ENCODE peak calls at places on chromosomes 12 and 14, in seven cellular contexts. G is mesenchymal stem cell, K is H9, B is IMR-90, P is H1, M is mesendoderm, C is trophoblast cell. A is an unnamed sample.
A peak's percentile ranks its signal among the peaks of the same experiment; 100 is the strongest.

GRCh38 chr12:131132118-131132892 is 178.6 kb downstream of the ADGRD1 start:
- DNase-seq in G (peak; percentile 20), K (peak; percentile 93), B (peak; percentile 1), P (peak; percentile 96), M (peak; percentile 94), C (peak; percentile 64), A (peak; percentile 83)

GRCh38 chr12:83390186-83390585 is 703.5 kb downstream of the TMTC2 start:
- DNase-seq in G (no peak), K (no peak), B (no peak), P (no peak), M (no peak), C (no peak), A (no peak)

GRCh38 chr14:104524726-104525125 is 54.8 kb upstream of the C14orf180 start:
- DNase-seq in G (no peak), K (no peak), B (no peak), P (no peak), M (no peak), C (no peak), A (no peak)

GRCh38 chr12:76402259-76402658 is 54.0 kb upstream of the BBS10 start:
- DNase-seq in G (no peak), K (no peak), B (no peak), P (no peak), M (no peak), C (no peak), A (no peak)

GRCh38 chr12:7122876-7123769 is 5.6 kb downstream of the RBP5 start:
- DNase-seq in G (no peak), K (no peak), B (no peak), P (no peak), M (peak; percentile 13), C (no peak), A (no peak)

GRCh38 chr14:91225025-91225424 is 19.5 kb downstream of the GPR68 start:
- DNase-seq in G (peak; percentile 34), K (no peak), B (peak; percentile 67), P (no peak), M (no peak), C (no peak), A (no peak)

GRCh38 chr12:14111230-14111865 is 129.9 kb upstream of the GRIN2B start:
- DNase-seq in G (no peak), K (peak; percentile 76), B (no peak), P (peak; percentile 49), M (peak; percentile 76), C (peak; percentile 13), A (no peak)

GRCh38 chr12:77324763-77325468 is 259.5 kb upstream of the E2F7 start:
- DNase-seq in G (peak; percentile 69), K (peak; percentile 85), B (peak; percentile 61), P (peak; percentile 82), M (peak; percentile 84), C (peak; percentile 75), A (peak; percentile 80)

GRCh38 chr12:5580911-5581488 is 149.1 kb downstream of the NTF3 start:
- DNase-seq in G (no peak), K (no peak), B (peak; percentile 43), P (no peak), M (no peak), C (no peak), A (no peak)

GRCh38 chr12:51349026-51349425 is 2.5 kb upstream of the CELA1 start:
- DNase-seq in G (no peak), K (no peak), B (peak; percentile 59), P (no peak), M (no peak), C (peak; percentile 98), A (no peak)

GRCh38 chr12:65622056-65622455 is 202.2 kb upstream of the HMGA2 start:
- DNase-seq in G (no peak), K (no peak), B (no peak), P (no peak), M (no peak), C (no peak), A (no peak)

GRCh38 chr12:124109760-124110159 is 136.7 kb downstream of the ZNF664 start:
- DNase-seq in G (peak; percentile 39), K (peak; percentile 81), B (peak; percentile 5), P (no peak), M (peak; percentile 86), C (peak; percentile 42), A (no peak)

GRCh38 chr12:27549801-27550652 is 26.0 kb downstream of the PPFIBP1 start:
- DNase-seq in G (peak; percentile 97), K (peak; percentile 50), B (peak; percentile 97), P (no peak), M (peak; percentile 86), C (peak; percentile 97), A (no peak)

GRCh38 chr12:109999649-109999971 is 380 bp downstream of the ANKRD13A start:
- DNase-seq in G (no peak), K (no peak), B (no peak), P (no peak), M (no peak), C (no peak), A (no peak)

GRCh38 chr14:100018054-100018453 is 47.2 kb upstream of the EVL start:
- DNase-seq in G (no peak), K (no peak), B (no peak), P (no peak), M (no peak), C (no peak), A (no peak)

GRCh38 chr12:124125472-124125871 is 152.5 kb downstream of the ZNF664 start:
- DNase-seq in G (peak; percentile 27), K (no peak), B (no peak), P (no peak), M (no peak), C (no peak), A (no peak)

GRCh38 chr12:45590646-45591045 is 138.9 kb upstream of the ARID2 start:
- DNase-seq in G (no peak), K (no peak), B (no peak), P (no peak), M (no peak), C (no peak), A (no peak)

GRCh38 chr12:98638009-98638408 is 6.6 kb downstream of the IKBIP start:
- DNase-seq in G (no peak), K (no peak), B (no peak), P (no peak), M (no peak), C (no peak), A (no peak)

GRCh38 chr12:56593909-56594621 is 36.1 kb downstream of the BAZ2A start:
- DNase-seq in G (peak; percentile 85), K (peak; percentile 91), B (peak; percentile 81), P (peak; percentile 84), M (peak; percentile 94), C (peak; percentile 85), A (peak; percentile 55)

GRCh38 chr12:120206228-120206627 is 5.3 kb upstream of the RPLP0 start:
- DNase-seq in G (no peak), K (no peak), B (no peak), P (no peak), M (no peak), C (no peak), A (no peak)

GRCh38 chr14:67170706-67171105 is 18.5 kb upstream of the GARIN2 start:
- DNase-seq in G (peak; percentile 32), K (no peak), B (peak; percentile 39), P (no peak), M (no peak), C (no peak), A (no peak)

GRCh38 chr14:51568366-51568765 is 83.3 kb upstream of the FRMD6 start:
- DNase-seq in G (no peak), K (no peak), B (no peak), P (no peak), M (no peak), C (no peak), A (no peak)

GRCh38 chr12:102281231-102281630 is 83.6 kb upstream of the PMCH start:
- DNase-seq in G (no peak), K (no peak), B (no peak), P (no peak), M (no peak), C (no peak), A (no peak)

GRCh38 chr12:116939734-116940133 is 29.0 kb downstream of the FBXW8 start:
- DNase-seq in G (no peak), K (no peak), B (no peak), P (no peak), M (no peak), C (peak; percentile 11), A (no peak)

GRCh38 chr12:13204428-13204827 is 7.9 kb downstream of the EMP1 start:
- DNase-seq in G (peak; percentile 92), K (peak; percentile 57), B (peak; percentile 93), P (no peak), M (no peak), C (no peak), A (no peak)

GRCh38 chr12:12159988-12160387 is 89.2 kb downstream of the BCL2L14 start:
- DNase-seq in G (no peak), K (no peak), B (peak; percentile 53), P (no peak), M (no peak), C (no peak), A (no peak)
- H3K4ac ChIP-seq in G (no peak overlapping the region), K (no peak overlapping the region), B (no peak overlapping the region), P (no peak overlapping the region), M (no peak overlapping the region), C (no peak overlapping the region), A (no peak overlapping the region)

GRCh38 chr14:76968621-76969063 is 59.9 kb downstream of the IRF2BPL start:
- DNase-seq in G (no peak), K (peak; percentile 90), B (no peak), P (no peak), M (peak; percentile 72), C (peak; percentile 94), A (no peak)
- H3K4ac ChIP-seq in G (no peak overlapping the region), K (no peak overlapping the region), B (no peak overlapping the region), P (no peak overlapping the region), M (no peak overlapping the region), C (no peak overlapping the region), A (no peak overlapping the region)

DNA sequence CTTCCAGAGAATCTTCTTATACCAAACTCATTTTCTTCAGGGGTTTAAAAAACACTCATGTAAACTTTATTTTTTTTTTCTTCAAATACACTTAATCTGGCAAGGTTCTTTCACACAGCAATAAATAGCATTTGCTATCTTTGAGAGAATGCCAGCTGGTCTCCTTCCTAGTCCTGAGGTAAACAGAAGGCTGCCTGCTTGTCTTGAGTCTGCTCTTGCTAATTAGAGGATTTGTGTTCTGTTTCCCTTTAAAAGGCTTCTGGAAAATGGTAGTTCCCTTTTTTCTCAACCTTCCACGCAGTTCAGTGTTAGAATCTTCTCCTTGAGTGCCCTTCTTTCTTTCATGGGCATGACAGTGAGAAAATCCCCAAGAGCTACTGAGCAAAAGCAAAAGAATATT is 92.3 kb upstream of the DCN start:
- DNase-seq in G (peak; percentile 61), K (no peak), B (peak; percentile 84), P (no peak), M (peak; percentile 42), C (no peak), A (peak; percentile 12)
- H3K4ac ChIP-seq in G (no peak overlapping the region), K (no peak overlapping the region), B (peak overlapping the region; percentile 77), P (no peak overlapping the region), M (no peak overlapping the region), C (no peak overlapping the region), A (no peak overlapping the region)

DNA sequence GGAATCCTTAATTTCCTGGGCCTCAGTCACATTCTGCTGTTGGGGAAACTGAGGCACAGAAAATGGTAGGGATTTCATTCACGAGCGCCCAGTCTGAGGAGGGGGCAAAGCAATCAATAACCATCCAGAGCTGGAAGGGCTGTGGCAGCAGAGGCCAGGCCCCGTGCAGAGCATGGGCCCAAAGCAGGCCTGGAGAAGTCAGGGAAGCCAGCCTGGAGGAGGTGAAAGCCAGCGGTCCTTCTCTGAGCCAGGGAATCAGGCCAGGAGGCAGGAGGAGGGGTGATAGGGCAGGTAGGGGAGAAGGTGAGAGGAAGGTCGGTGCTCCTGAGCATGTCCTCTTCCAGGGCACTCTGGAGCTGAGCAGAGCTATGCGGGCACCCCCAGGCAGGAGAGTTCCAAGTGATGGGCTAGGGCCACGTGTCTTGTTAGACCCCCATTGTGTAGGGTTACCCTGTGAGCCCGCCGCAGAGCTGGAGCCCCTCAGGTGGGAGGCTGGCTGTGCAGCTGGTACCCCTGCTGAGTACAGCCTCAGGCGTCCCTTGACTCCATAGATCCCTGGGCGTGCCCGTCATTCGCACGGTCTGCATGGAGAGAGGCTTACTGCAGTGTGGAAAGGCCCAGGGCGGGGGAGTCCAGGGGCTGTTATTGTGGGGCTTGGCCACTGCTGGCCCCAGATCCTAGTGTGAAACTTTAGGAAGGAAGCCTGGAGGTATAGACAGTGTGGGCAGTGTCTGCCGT is 4.8 kb downstream of the TNFAIP2 start:
- DNase-seq in G (no peak), K (no peak), B (no peak), P (no peak), M (no peak), C (peak; percentile 55), A (no peak)
- H3K4ac ChIP-seq in G (no peak overlapping the region), K (no peak overlapping the region), B (no peak overlapping the region), P (no peak overlapping the region), M (no peak overlapping the region), C (no peak overlapping the region), A (no peak overlapping the region)